ENCODE peak calls at places on chromosomes 11 and 22, in nine cellular contexts. K, J, W, X, M, Y, G, T and P are unnamed samples.
A peak's percentile ranks its signal among the peaks of the same experiment; 100 is the strongest.

GRCh38 chr11:2140411-2141400 is 1.5 kb upstream of the IGF2 start:
- DNase-seq in K (no peak), W (no peak), T (no peak), J (peak; percentile 62), G (peak; percentile 56), X (no peak), Y (no peak), M (no peak), P (no peak)

GRCh38 chr11:72637926-72638325 is 36.3 kb downstream of the PDE2A start:
- DNase-seq in K (no peak), T (no peak), W (no peak), M (no peak), G (no peak), X (no peak), Y (no peak), J (no peak), P (no peak)

GRCh38 chr11:15965562-15966250 is 390.6 kb downstream of the SOX6 start:
- DNase-seq in M (no peak), X (no peak), T (no peak), K (no peak), Y (no peak), G (no peak), W (no peak), J (no peak), P (peak; percentile 45)

GRCh38 chr22:20885557-20886323 is 26.9 kb downstream of the SNAP29 start:
- DNase-seq in X (peak; percentile 72), W (peak; percentile 19), M (peak; percentile 68), G (peak; percentile 84), J (peak; percentile 92), Y (peak; percentile 78), K (peak; percentile 12), T (peak; percentile 59), P (no peak)

GRCh38 chr11:86475027-86475426 is 100.3 kb downstream of the CCDC81 start:
- DNase-seq in Y (no peak), T (no peak), X (no peak), G (no peak), K (no peak), M (no peak), J (no peak), W (no peak), P (no peak)

GRCh38 chr11:12902784-12903491 is 106.2 kb upstream of the RASSF10 start:
- DNase-seq in G (no peak), W (no peak), K (no peak), X (no peak), M (no peak), T (no peak), Y (no peak), J (no peak), P (no peak)

GRCh38 chr11:86041975-86042378 is 26.9 kb downstream of the PICALM start:
- DNase-seq in K (peak; percentile 60), X (no peak), G (peak; percentile 87), W (peak; percentile 20), M (peak; percentile 50), J (peak; percentile 95), Y (peak; percentile 74), T (peak; percentile 81), P (peak; percentile 69)

GRCh38 chr11:705646-706438 is at the start of gene EPS8L2:
- DNase-seq in J (peak; percentile 69), T (no peak), W (no peak), Y (no peak), K (no peak), G (no peak), X (no peak), M (no peak), P (no peak)

GRCh38 chr11:19561011-19561410 is 151.6 kb upstream of the NAV2 start:
- DNase-seq in Y (no peak), G (no peak), K (no peak), J (no peak), W (no peak), T (no peak), X (no peak), M (no peak), P (no peak)

GRCh38 chr11:36024716-36025115 is 80.9 kb downstream of the LDLRAD3 start:
- DNase-seq in Y (no peak), X (no peak), G (no peak), T (no peak), W (no peak), M (no peak), K (no peak), J (no peak), P (no peak)

GRCh38 chr22:23054531-23055257 is 15.6 kb upstream of the GNAZ start:
- DNase-seq in W (peak; percentile 2), J (no peak), K (no peak), T (no peak), Y (no peak), G (no peak), X (no peak), M (no peak), P (no peak)

GRCh38 chr11:31160504-31161422 is 208.8 kb downstream of the DCDC1 start:
- DNase-seq in G (no peak), K (no peak), J (peak; percentile 75), M (no peak), X (no peak), W (no peak), Y (no peak), T (no peak), P (peak; percentile 9)

GRCh38 chr22:17368144-17368726 is 1.0 kb upstream of the CECR2 start:
- DNase-seq in X (no peak), W (no peak), K (no peak), J (peak; percentile 94), M (no peak), T (no peak), G (no peak), Y (no peak), P (no peak)

GRCh38 chr11:76694664-76695063 is 24.1 kb upstream of the LRRC32 start:
- DNase-seq in Y (no peak), M (no peak), W (no peak), X (no peak), G (no peak), K (no peak), T (peak; percentile 14), J (no peak), P (no peak)

GRCh38 chr22:30876221-30876751 is 92.3 kb downstream of the MORC2 start:
- DNase-seq in M (no peak), W (no peak), T (no peak), Y (no peak), J (no peak), G (no peak), X (peak; percentile 24), K (no peak), P (no peak)

GRCh38 chr11:497565-498296 is 9.3 kb downstream of the RNH1 start:
- DNase-seq in Y (no peak), J (no peak), X (no peak), W (no peak), K (no peak), G (no peak), T (no peak), M (no peak), P (no peak)

GRCh38 chr11:30455025-30455424 is 131.1 kb downstream of the MPPED2 start:
- DNase-seq in W (no peak), J (no peak), X (no peak), Y (no peak), G (no peak), M (no peak), T (no peak), K (no peak), P (no peak)

GRCh38 chr11:108802492-108802891 is 137.6 kb downstream of the DDX10 start:
- DNase-seq in X (no peak), Y (no peak), J (no peak), K (no peak), W (no peak), M (no peak), G (no peak), T (no peak), P (no peak)

GRCh38 chr11:121067453-121067852 is 33.6 kb upstream of the TECTA start:
- DNase-seq in Y (peak; percentile 2), K (no peak), J (no peak), T (peak; percentile 7), X (no peak), G (no peak), M (peak; percentile 90), W (no peak), P (no peak)

GRCh38 chr22:46220921-46221320 is 29.2 kb downstream of the CDPF1 start:
- DNase-seq in T (no peak), W (no peak), G (no peak), X (no peak), Y (no peak), K (no peak), J (no peak), M (no peak), P (no peak)

GRCh38 chr11:115941481-115941993 is 437.3 kb upstream of the CADM1 start:
- DNase-seq in X (peak; percentile 65), G (no peak), J (no peak), Y (no peak), M (no peak), W (no peak), K (no peak), T (no peak), P (peak; percentile 26)

GRCh38 chr11:95072948-95073347 is 6.2 kb downstream of the SRSF8 start:
- DNase-seq in G (no peak), W (no peak), J (no peak), M (no peak), K (no peak), X (no peak), T (no peak), Y (no peak), P (no peak)